ENCODE peak calls at places on chromosomes 4 and X, in seven cellular contexts. E is right lobe of liver, A is kidney, R is uterus, S is heart left ventricle, L is breast epithelium, O is pancreas. T is an unnamed sample.

GRCh38 chrX:52363247-52363883 is 5.5 kb upstream of the XAGE2 start:
- DNase-seq in A (no peak), L (no peak), S (no peak), E (no peak), O (no peak), R (no peak), T (no peak)

GRCh38 chr4:147755567-147756295 is 23.8 kb downstream of the ARHGAP10 start:
- DNase-seq in L (no peak), A (no peak), S (no peak), R (no peak), O (no peak), E (no peak), T (no peak)

GRCh38 chrX:11893933-11894710 is 136.1 kb downstream of the MSL3 start:
- DNase-seq in R (no peak), S (no peak), O (no peak), L (no peak), E (no peak), A (no peak), T (no peak)

GRCh38 chr4:90000995-90001394 is 106.3 kb downstream of the MMRN1 start:
- DNase-seq in R (no peak), O (no peak), S (no peak), E (no peak), A (no peak), L (no peak), T (no peak)

GRCh38 chr4:187157380-187157958 is 433.8 kb upstream of the FAT1 start:
- DNase-seq in S (no peak), E (no peak), R (no peak), A (no peak), L (no peak), O (no peak), T (no peak)

GRCh38 chr4:88675543-88675942 is 22.1 kb downstream of the NAP1L5 start:
- DNase-seq in L (no peak), S (no peak), R (no peak), A (no peak), O (no peak), E (no peak), T (no peak)

GRCh38 chr4:153318696-153319320 is 25.7 kb upstream of the MND1 start:
- DNase-seq in R (peak), A (no peak), L (no peak), E (no peak), S (no peak), O (no peak), T (no peak)

GRCh38 chr4:70895846-70896435 is 6.2 kb upstream of the MOB1B start:
- DNase-seq in E (no peak), S (no peak), O (no peak), R (no peak), A (no peak), L (no peak), T (no peak)

GRCh38 chrX:122504026-122504425 is 680.1 kb upstream of the GRIA3 start:
- DNase-seq in O (no peak), L (no peak), A (no peak), E (no peak), S (no peak), R (no peak), T (no peak)

GRCh38 chr4:13484749-13485345 is 707 bp upstream of the RAB28 start:
- DNase-seq in R (no peak), L (no peak), E (no peak), S (no peak), A (no peak), O (no peak), T (no peak)

GRCh38 chr4:102036619-102037376 is 246.3 kb downstream of the BANK1 start:
- DNase-seq in E (no peak), L (no peak), O (no peak), A (no peak), R (no peak), S (no peak), T (no peak)

GRCh38 chrX:108246304-108246954 is 154.9 kb downstream of the ATG4A start:
- DNase-seq in S (no peak), E (no peak), A (no peak), L (no peak), R (no peak), O (no peak), T (no peak)

GRCh38 chr4:149279331-149279730 is 536.3 kb downstream of the IQCM start:
- DNase-seq in L (no peak), E (no peak), O (no peak), A (no peak), R (no peak), S (no peak), T (no peak)

GRCh38 chr4:101421393-101421792 is 74.1 kb upstream of the PPP3CA start:
- DNase-seq in L (no peak), R (no peak), S (no peak), E (no peak), A (no peak), O (no peak), T (no peak)

GRCh38 chr4:182645511-182645910 is 271.7 kb downstream of the DCTD start:
- DNase-seq in L (no peak), A (no peak), S (no peak), R (no peak), E (no peak), O (no peak), T (no peak)

GRCh38 chr4:169338246-169338645 is 67.5 kb upstream of the SH3RF1 start:
- DNase-seq in O (no peak), R (no peak), E (no peak), S (no peak), L (no peak), A (no peak), T (no peak)

GRCh38 chr4:104649631-104650030 is 154.9 kb upstream of the CXXC4 start:
- DNase-seq in R (no peak), E (no peak), O (no peak), A (no peak), L (no peak), S (no peak), T (no peak)

GRCh38 chrX:85698921-85699320 is 319.5 kb upstream of the POF1B start:
- DNase-seq in A (peak), L (no peak), S (no peak), O (no peak), R (no peak), E (no peak), T (no peak)

GRCh38 chr4:87060957-87061356 is 126.1 kb downstream of the AFF1 start:
- DNase-seq in S (no peak), R (no peak), L (no peak), E (no peak), O (no peak), A (no peak), T (no peak)

GRCh38 chr4:58962424-58962823 is 1852.2 kb upstream of the IGFBP7 start:
- DNase-seq in E (no peak), L (no peak), R (no peak), A (no peak), O (no peak), S (no peak), T (no peak)

GRCh38 chr4:52037730-52038108 is 380 bp downstream of the SGCB start:
- DNase-seq in A (peak), R (peak), E (no peak), S (peak), L (no peak), O (no peak), T (no peak)

GRCh38 chr4:39365360-39365759 is 802 bp downstream of the RFC1 start:
- DNase-seq in L (no peak), A (no peak), E (no peak), S (no peak), R (no peak), O (no peak), T (no peak)

GRCh38 chrX:100479329-100479728 is 69.3 kb upstream of the PCDH19 start:
- DNase-seq in R (no peak), S (no peak), A (no peak), E (no peak), L (no peak), O (no peak), T (no peak)

GRCh38 chr4:138736362-138736761 is 279.2 kb upstream of the NOCT start:
- DNase-seq in R (no peak), S (no peak), A (no peak), L (no peak), E (no peak), O (no peak), T (no peak)

GRCh38 chrX:71067079-71067478 is 1.1 kb downstream of the SNX12 start:
- DNase-seq in E (no peak), S (no peak), R (no peak), A (no peak), O (no peak), L (no peak), T (no peak)

GRCh38 chrX:63434665-63435064 is 83.5 kb upstream of the SPIN4 start:
- DNase-seq in S (no peak), R (no peak), L (peak), E (no peak), O (no peak), A (no peak), T (no peak)

GRCh38 chr4:123659759-123660158 is 263.2 kb downstream of the SPRY1 start:
- DNase-seq in R (no peak), E (no peak), A (no peak), O (no peak), L (no peak), S (no peak), T (no peak)

GRCh38 chr4:156977435-156978160 is 6.0 kb upstream of the PDGFC start:
- DNase-seq in E (no peak), L (no peak), O (no peak), S (no peak), A (no peak), R (no peak), T (no peak)

GRCh38 chrX:8084023-8084422 is 87.0 kb downstream of the VCX2 start:
- DNase-seq in O (no peak), A (no peak), S (no peak), R (no peak), E (no peak), L (no peak), T (no peak)

GRCh38 chr4:108512615-108513505 is 107.5 kb upstream of the RPL34 start:
- DNase-seq in A (peak), L (no peak), R (peak), E (no peak), S (peak), O (no peak), T (no peak)
- H3K4me3 ChIP-seq in A (no peak), L (peak), R (no peak), E (no peak), S (no peak), O (no peak), T (no peak)

DNA sequence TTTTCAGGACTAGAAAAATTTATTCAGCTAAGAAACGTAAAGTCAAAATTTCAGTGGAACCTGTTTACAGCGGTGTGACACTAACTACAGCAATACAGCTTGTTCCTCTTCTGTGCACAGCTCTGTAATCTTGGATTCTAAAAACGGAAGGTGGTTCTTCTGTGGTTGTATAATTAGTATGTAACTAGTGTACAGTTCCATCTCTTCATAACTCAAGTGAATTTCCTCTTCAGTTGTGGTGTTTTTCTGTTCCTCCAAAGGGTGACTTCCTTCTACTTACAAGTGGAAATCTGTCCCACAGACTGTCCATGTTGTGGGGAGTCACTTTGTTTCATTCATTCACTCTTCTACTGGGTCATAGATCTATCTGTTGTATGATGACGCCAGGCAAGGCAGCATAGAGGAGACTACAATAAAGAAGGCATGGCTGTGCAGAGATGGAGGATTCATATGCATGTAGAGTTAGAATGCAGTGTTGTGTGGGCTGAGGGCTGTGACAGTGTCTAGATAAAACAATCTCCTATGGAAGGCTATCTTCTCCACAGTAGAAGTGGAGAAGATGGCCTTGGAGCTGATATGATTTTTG is 5.4 kb downstream of the DAPP1 start:
- DNase-seq in A (no peak), E (no peak), O (no peak), R (no peak), S (no peak), L (no peak), T (no peak)
- H3K27ac ChIP-seq in A (no peak), E (no peak), O (no peak), R (no peak), S (peak), L (no peak), T (no peak)

DNA sequence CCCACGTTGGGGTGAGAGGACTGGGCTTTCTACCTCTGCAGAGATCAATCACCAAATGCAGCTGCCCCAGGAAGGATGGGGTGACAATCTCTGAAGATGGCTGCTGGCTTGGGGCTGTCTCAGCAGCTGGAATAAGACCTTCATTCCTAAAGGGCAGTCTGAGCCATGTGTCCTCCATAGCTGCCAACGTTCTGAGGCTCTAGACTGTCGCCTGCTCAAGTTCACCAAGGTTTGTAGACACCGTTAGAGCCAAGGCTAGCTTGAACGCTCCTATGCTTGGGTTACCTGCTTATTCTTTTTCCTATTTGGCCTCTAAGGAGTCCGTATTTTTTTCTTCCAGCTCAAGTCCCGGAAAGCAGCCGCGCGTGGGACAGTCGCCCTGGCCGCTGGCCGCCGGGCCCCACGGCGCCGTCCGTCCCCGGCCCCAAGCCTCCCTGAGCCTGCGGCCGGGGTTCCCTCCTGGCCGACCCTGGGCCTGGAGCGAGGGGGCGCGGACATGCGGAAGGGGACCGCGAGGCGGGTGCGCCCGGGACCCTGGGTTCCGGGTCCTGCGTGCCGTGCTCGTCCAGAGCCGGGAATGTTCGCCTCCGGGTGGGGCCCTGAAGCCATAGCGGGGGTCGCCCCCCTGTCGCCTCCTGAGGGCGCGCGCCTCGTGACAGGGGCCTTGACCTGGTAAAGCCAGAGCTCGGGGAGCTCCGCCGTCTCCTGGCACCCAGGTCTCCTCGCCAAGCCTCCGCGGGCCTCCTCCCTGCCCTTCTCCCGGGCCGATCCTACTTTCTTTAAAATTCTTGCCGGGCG is 23.3 kb downstream of the MRFAP1 start:
- DNase-seq in E (no peak), O (no peak), A (peak), R (no peak), S (no peak), L (no peak), T (no peak)
- TF ChIP-seq CTCF in E (no peak), O (no peak), A (no peak), R (no peak), S (no peak), L (no peak), T (no peak)

GRCh38 chrX:119389214-119389613 is 9.9 kb upstream of the SLC25A43 start:
- DNase-seq in S (no peak), E (no peak), O (no peak), A (no peak), L (no peak), R (no peak), T (no peak)
- H3K4me3 ChIP-seq in S (no peak), E (peak), O (no peak), A (no peak), L (peak), R (peak), T (no peak)